ENCODE peak calls at places on chromosomes 13 and 19, in five cellular contexts. One of them, this sample, is unnamed.

GRCh38 chr19:8389891-8390616 is at the start of gene RAB11B:
- DNase-seq in neural crest cell: peak
- DNase-seq in stimulated activated CD4-positive, alpha-beta T cell treated with anti-CD3 and anti-CD28 coated beads, TNF-alpha, amount 100 ng/mL, for 48 hours: peak
- DNase-seq in endothelial cell: peak
- DNase-seq in AG04449: peak
- DNase-seq in this sample: peak

GRCh38 chr13:59398661-59399060 is 765.1 kb downstream of the DIAPH3 start:
- DNase-seq in neural crest cell: no peak
- DNase-seq in stimulated activated CD4-positive, alpha-beta T cell treated with anti-CD3 and anti-CD28 coated beads, TNF-alpha, amount 100 ng/mL, for 48 hours: no peak
- DNase-seq in endothelial cell: no peak
- DNase-seq in AG04449: no peak
- DNase-seq in this sample: no peak

GRCh38 chr19:49676136-49676689 is 858 bp upstream of the PRMT1 start:
- DNase-seq in neural crest cell: no peak
- DNase-seq in stimulated activated CD4-positive, alpha-beta T cell treated with anti-CD3 and anti-CD28 coated beads, TNF-alpha, amount 100 ng/mL, for 48 hours: peak
- DNase-seq in endothelial cell: peak
- DNase-seq in AG04449: peak
- DNase-seq in this sample: peak

GRCh38 chr13:64248371-64249065 is 2832.9 kb upstream of the PCDH20 start:
- DNase-seq in neural crest cell: no peak
- DNase-seq in stimulated activated CD4-positive, alpha-beta T cell treated with anti-CD3 and anti-CD28 coated beads, TNF-alpha, amount 100 ng/mL, for 48 hours: no peak
- DNase-seq in endothelial cell: no peak
- DNase-seq in AG04449: peak
- DNase-seq in this sample: no peak

GRCh38 chr19:4123615-4124568 is at the start of gene MAP2K2:
- DNase-seq in neural crest cell: peak
- DNase-seq in stimulated activated CD4-positive, alpha-beta T cell treated with anti-CD3 and anti-CD28 coated beads, TNF-alpha, amount 100 ng/mL, for 48 hours: peak
- DNase-seq in endothelial cell: peak
- DNase-seq in AG04449: peak
- DNase-seq in this sample: peak

GRCh38 chr19:30046522-30046921 is 104.5 kb downstream of the URI1 start:
- DNase-seq in neural crest cell: no peak
- DNase-seq in stimulated activated CD4-positive, alpha-beta T cell treated with anti-CD3 and anti-CD28 coated beads, TNF-alpha, amount 100 ng/mL, for 48 hours: no peak
- DNase-seq in endothelial cell: no peak
- DNase-seq in AG04449: no peak
- DNase-seq in this sample: no peak

GRCh38 chr19:4584670-4585460 is 25.4 kb upstream of the SEMA6B start:
- DNase-seq in neural crest cell: peak
- DNase-seq in stimulated activated CD4-positive, alpha-beta T cell treated with anti-CD3 and anti-CD28 coated beads, TNF-alpha, amount 100 ng/mL, for 48 hours: no peak
- DNase-seq in endothelial cell: peak
- DNase-seq in AG04449: no peak
- DNase-seq in this sample: no peak

GRCh38 chr13:113091211-113091771 is 14.3 kb upstream of the F7 start:
- DNase-seq in neural crest cell: no peak
- DNase-seq in stimulated activated CD4-positive, alpha-beta T cell treated with anti-CD3 and anti-CD28 coated beads, TNF-alpha, amount 100 ng/mL, for 48 hours: no peak
- DNase-seq in endothelial cell: no peak
- DNase-seq in AG04449: no peak
- DNase-seq in this sample: no peak

This sample was measured in HL-60.